ENCODE peak calls at places on chromosome 11, in nine cellular contexts. J, A, W, R, X, O, F, T and Y are unnamed samples.
A peak's percentile ranks its signal among the peaks of the same experiment; 100 is the strongest.

GRCh38 chr11:7977251-7977917 is 9.8 kb upstream of the EIF3F start:
- DNase-seq in O (peak; percentile 97), X (peak; percentile 94), R (no peak), F (no peak), T (no peak), J (no peak), W (peak; percentile 16), A (no peak), Y (no peak)

GRCh38 chr11:64084146-64084961 is 48.6 kb downstream of the FLRT1 start:
- DNase-seq in W (no peak), T (no peak), F (no peak), R (no peak), O (no peak), J (no peak), X (no peak), A (no peak), Y (no peak)

GRCh38 chr11:68212421-68213134 is 518 bp downstream of the KMT5B start:
- DNase-seq in T (peak; percentile 39), X (peak; percentile 93), A (peak; percentile 81), F (peak; percentile 83), O (peak; percentile 75), W (peak; percentile 80), R (no peak), J (peak; percentile 92), Y (peak; percentile 86)

GRCh38 chr11:78688460-78688859 is 113.8 kb upstream of the NARS2 start:
- DNase-seq in W (no peak), T (no peak), R (no peak), F (no peak), A (no peak), X (no peak), O (no peak), J (no peak), Y (no peak)

GRCh38 chr11:111586305-111586915 is 15.8 kb upstream of the SIK2 start:
- DNase-seq in R (no peak), T (no peak), W (peak; percentile 78), F (no peak), J (peak; percentile 72), A (no peak), X (peak; percentile 75), O (peak; percentile 66), Y (no peak)

GRCh38 chr11:102050927-102051575 is 3.8 kb downstream of the CFAP300 start:
- DNase-seq in X (no peak), W (no peak), O (no peak), R (no peak), T (no peak), J (no peak), F (no peak), A (no peak), Y (no peak)

GRCh38 chr11:33936745-33937612 is 45.1 kb upstream of the LMO2 start:
- DNase-seq in O (peak; percentile 55), R (no peak), A (peak; percentile 83), J (peak; percentile 80), W (no peak), T (no peak), F (peak; percentile 83), X (peak; percentile 90), Y (peak; percentile 82)

GRCh38 chr11:3222003-3222855 is 3.6 kb upstream of the MRGPRG start:
- DNase-seq in T (no peak), X (no peak), O (no peak), J (no peak), W (no peak), F (peak; percentile 45), A (no peak), R (no peak), Y (no peak)

GRCh38 chr11:130583866-130584265 is 135.4 kb downstream of the ADAMTS15 start:
- DNase-seq in W (no peak), R (no peak), T (no peak), X (no peak), O (no peak), F (no peak), J (no peak), A (no peak), Y (no peak)

GRCh38 chr11:95698939-95699562 is 90.5 kb downstream of the FAM76B start:
- DNase-seq in A (no peak), T (no peak), R (no peak), F (no peak), J (peak; percentile 20), O (peak; percentile 39), W (no peak), X (peak; percentile 63), Y (no peak)

GRCh38 chr11:21783954-21784353 is 408.9 kb upstream of the ANO5 start:
- DNase-seq in F (no peak), X (no peak), R (no peak), W (no peak), J (no peak), T (no peak), O (no peak), A (no peak), Y (no peak)

GRCh38 chr11:2529636-2530035 is 84.8 kb downstream of the KCNQ1 start:
- DNase-seq in F (peak; percentile 38), J (no peak), O (no peak), X (no peak), T (no peak), A (peak; percentile 19), W (no peak), R (no peak), Y (peak; percentile 62)

GRCh38 chr11:33471541-33471940 is 214.4 kb downstream of the HIPK3 start:
- DNase-seq in X (peak; percentile 31), F (no peak), R (no peak), A (no peak), O (no peak), W (no peak), J (no peak), T (no peak), Y (no peak)

GRCh38 chr11:2725367-2726300 is 25.8 kb upstream of the KCNQ1OT1 start:
- DNase-seq in X (peak; percentile 49), F (peak; percentile 61), J (peak; percentile 88), W (no peak), O (peak; percentile 26), T (peak; percentile 69), R (no peak), A (peak; percentile 71), Y (peak; percentile 26)

GRCh38 chr11:94325681-94326080 is 21.3 kb downstream of the IZUMO1R start:
- DNase-seq in W (peak; percentile 37), F (no peak), T (no peak), J (peak; percentile 33), R (no peak), X (peak; percentile 47), A (no peak), O (peak; percentile 19), Y (no peak)

GRCh38 chr11:116835042-116835772 is 2.2 kb downstream of the APOA1 start:
- DNase-seq in T (no peak), F (no peak), X (no peak), A (no peak), R (no peak), W (peak; percentile 27), O (no peak), J (no peak), Y (no peak)

GRCh38 chr11:33257160-33257896 is at the start of gene HIPK3:
- DNase-seq in F (peak; percentile 92), A (peak; percentile 89), J (peak; percentile 95), T (peak; percentile 66), O (peak; percentile 68), R (peak; percentile 22), X (peak; percentile 94), W (peak; percentile 88), Y (peak; percentile 81)

GRCh38 chr11:66860449-66860831 is 3.6 kb downstream of the LRFN4 start:
- DNase-seq in X (no peak), J (no peak), T (no peak), O (no peak), R (no peak), A (peak; percentile 26), F (no peak), W (no peak), Y (no peak)

GRCh38 chr11:13110929-13111812 is 102.1 kb downstream of the RASSF10 start:
- DNase-seq in T (no peak), J (peak; percentile 29), A (peak; percentile 51), X (peak; percentile 64), W (no peak), F (no peak), O (peak; percentile 76), R (no peak), Y (no peak)

GRCh38 chr11:64580387-64580786 is 10.6 kb upstream of the SLC22A12 start:
- DNase-seq in T (no peak), W (no peak), J (no peak), A (no peak), O (no peak), F (peak; percentile 37), R (no peak), X (peak; percentile 30), Y (no peak)

GRCh38 chr11:12746593-12747097 is 72.4 kb downstream of the TEAD1 start:
- DNase-seq in J (peak; percentile 79), W (no peak), O (peak; percentile 93), X (peak; percentile 40), A (peak; percentile 82), R (no peak), T (no peak), F (peak; percentile 67), Y (no peak)

GRCh38 chr11:3202759-3203158 is 15.9 kb downstream of the MRGPRG start:
- DNase-seq in X (no peak), F (peak; percentile 26), W (no peak), R (no peak), O (no peak), A (no peak), J (no peak), T (no peak), Y (peak; percentile 11)

DNA sequence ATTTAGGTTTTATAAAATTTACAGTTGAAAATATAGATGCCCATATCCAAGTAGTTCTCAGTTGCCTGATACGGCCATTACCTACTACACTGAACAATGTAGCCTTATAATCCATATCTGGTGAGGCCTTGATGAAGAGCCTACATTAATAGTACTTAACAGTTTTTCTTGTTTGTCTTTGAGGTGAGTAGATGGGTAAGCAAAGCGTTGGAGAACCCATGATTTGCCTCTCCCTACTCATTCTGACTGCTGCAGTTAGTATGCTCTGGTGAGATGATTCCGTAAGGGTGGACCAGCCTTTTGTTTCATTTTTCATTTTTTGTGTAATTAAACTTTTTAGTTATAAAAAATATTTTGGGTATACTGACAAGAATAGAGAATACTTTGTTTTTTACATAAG is 11.4 kb downstream of the PAAF1 start:
- DNase-seq in J (no peak), A (no peak), T (no peak), F (no peak), X (no peak), R (no peak), O (no peak), W (no peak), Y (no peak)
- H3K36me3 ChIP-seq in J (peaks cover 3% of the 10 kb centered on the region), A (no peaks in the 10 kb centered on the region), T (peaks cover 73% of the 10 kb centered on the region), F (peaks cover 2% of the 10 kb centered on the region), X (no peaks in the 10 kb centered on the region), R (peaks cover 81% of the 10 kb centered on the region), O (peaks cover 8% of the 10 kb centered on the region), W (peaks cover 57% of the 10 kb centered on the region), Y (peaks cover 17% of the 10 kb centered on the region)

GRCh38 chr11:125176866-125177265 is 12.3 kb downstream of the PKNOX2 start:
- DNase-seq in R (no peak), W (no peak), F (no peak), T (no peak), X (no peak), O (no peak), A (no peak), J (no peak), Y (peak; percentile 37)
- H3K4me3 ChIP-seq in R (no peak overlapping the region), W (no peak overlapping the region), F (no peak overlapping the region), T (no peak overlapping the region), X (no peak overlapping the region), O (no peak overlapping the region), A (no peak overlapping the region), J (no peak overlapping the region), Y (no peak overlapping the region)

GRCh38 chr11:121145826-121146225 is 44.8 kb downstream of the TECTA start:
- DNase-seq in J (no peak), T (no peak), W (no peak), O (no peak), F (no peak), R (no peak), X (no peak), A (no peak), Y (no peak)
- H3K36me3 ChIP-seq in J (no peaks in the 10 kb centered on the region), T (peaks cover 21% of the 10 kb centered on the region), W (no peaks in the 10 kb centered on the region), O (no peaks in the 10 kb centered on the region), F (no peaks in the 10 kb centered on the region), R (no peaks in the 10 kb centered on the region), X (no peaks in the 10 kb centered on the region), A (no peaks in the 10 kb centered on the region), Y (no peaks in the 10 kb centered on the region)

GRCh38 chr11:32023370-32023964 is 67.4 kb upstream of the RCN1 start:
- DNase-seq in T (no peak), X (no peak), F (no peak), W (no peak), A (no peak), O (no peak), J (no peak), R (no peak), Y (no peak)
- H3K4me3 ChIP-seq in T (no peak overlapping the region), X (no peak overlapping the region), F (no peak overlapping the region), W (no peak overlapping the region), A (no peak overlapping the region), O (no peak overlapping the region), J (no peak overlapping the region), R (no peak overlapping the region), Y (no peak overlapping the region)